ENCODE peak calls at places on chromosomes 7 and 10, in five cellular contexts. X is HFFc6, W is smooth muscle cell of the brain vasculature, Y is NCI-H510A treated with DMSO at 0.1 percent for 48 hours, B is SHP77. R is an unnamed sample.

GRCh38 chr7:150734293-150734692 is 2.9 kb upstream of the GIMAP5 start:
- DNase-seq in X (no peak), W (no peak), Y (no peak), B (no peak), R (no peak)

GRCh38 chr7:5549096-5549896 is 125.7 kb upstream of the TNRC18 start:
- DNase-seq in X (peak), W (no peak), Y (no peak), B (no peak), R (no peak)

GRCh38 chr7:29826530-29826822 is 20.2 kb downstream of the WIPF3 start:
- DNase-seq in X (no peak), W (no peak), Y (no peak), B (no peak), R (no peak)

GRCh38 chr10:93894516-93895378 is 969 bp downstream of the SLC35G1 start:
- DNase-seq in X (no peak), W (no peak), Y (no peak), B (no peak), R (no peak)

GRCh38 chr7:151251926-151252835 is 3.7 kb upstream of the SMARCD3 start:
- DNase-seq in X (peak), W (no peak), Y (peak), B (peak), R (peak)

GRCh38 chr7:36746347-36746746 is 22.1 kb upstream of the AOAH start:
- DNase-seq in X (no peak), W (no peak), Y (peak), B (no peak), R (no peak)

GRCh38 chr7:112556633-112557032 is 75.8 kb downstream of the LSMEM1 start:
- DNase-seq in X (no peak), W (no peak), Y (no peak), B (no peak), R (no peak)

GRCh38 chr7:152341039-152341913 is 94.5 kb downstream of the KMT2C start:
- DNase-seq in X (peak), W (peak), Y (peak), B (no peak), R (no peak)

GRCh38 chr10:12186324-12186723 is 9.4 kb downstream of the NUDT5 start:
- DNase-seq in X (no peak), W (no peak), Y (no peak), B (no peak), R (no peak)

R was measured in NCI-H345.